ENCODE peak calls at places on chromosome 9, in four cellular contexts. One of them, this sample, is unnamed.

GRCh38 chr9:95981741-95982390 is 106.4 kb downstream of the ERCC6L2 start:
- DNase-seq in GM23248: no peak
- DNase-seq in aorta: no peak
- DNase-seq in NCI-H1436 treated with DMSO at 0.1 percent for 48 hours: peak
- DNase-seq in this sample: peak

GRCh38 chr9:126661521-126662251 is 48.0 kb downstream of the LMX1B start:
- DNase-seq in NCI-H1436 treated with DMSO at 0.1 percent for 48 hours: no peak
- DNase-seq in aorta: no peak
- DNase-seq in GM23248: peak
- DNase-seq in this sample: peak

GRCh38 chr9:22863106-22863505 is 416.5 kb downstream of the DMRTA1 start:
- DNase-seq in NCI-H1436 treated with DMSO at 0.1 percent for 48 hours: no peak
- DNase-seq in aorta: no peak
- DNase-seq in GM23248: no peak
- DNase-seq in this sample: no peak

GRCh38 chr9:122777935-122778671 is 10.6 kb upstream of the OR5C1 start:
- DNase-seq in NCI-H1436 treated with DMSO at 0.1 percent for 48 hours: no peak
- DNase-seq in aorta: no peak
- DNase-seq in GM23248: peak
- DNase-seq in this sample: no peak

GRCh38 chr9:120944434-120945125 is 18.0 kb upstream of the TRAF1 start:
- DNase-seq in aorta: no peak
- DNase-seq in NCI-H1436 treated with DMSO at 0.1 percent for 48 hours: no peak
- DNase-seq in GM23248: no peak
- DNase-seq in this sample: no peak

GRCh38 chr9:114822708-114823107 is 16.9 kb upstream of the TNFSF15 start:
- DNase-seq in aorta: no peak
- DNase-seq in NCI-H1436 treated with DMSO at 0.1 percent for 48 hours: no peak
- DNase-seq in GM23248: no peak
- DNase-seq in this sample: no peak

GRCh38 chr9:69370430-69370829 is 45.4 kb downstream of the ENTREP1 start:
- DNase-seq in GM23248: no peak
- DNase-seq in aorta: no peak
- DNase-seq in NCI-H1436 treated with DMSO at 0.1 percent for 48 hours: no peak
- DNase-seq in this sample: no peak

GRCh38 chr9:95389373-95389772 is 71.9 kb upstream of the FANCC start:
- DNase-seq in NCI-H1436 treated with DMSO at 0.1 percent for 48 hours: no peak
- DNase-seq in aorta: no peak
- DNase-seq in GM23248: no peak
- DNase-seq in this sample: no peak

GRCh38 chr9:98364042-98364441 is 108.6 kb upstream of the TBC1D2 start:
- DNase-seq in aorta: no peak
- DNase-seq in GM23248: no peak
- DNase-seq in NCI-H1436 treated with DMSO at 0.1 percent for 48 hours: no peak
- DNase-seq in this sample: no peak

GRCh38 chr9:124852121-124852828 is 985 bp upstream of the WDR38 start:
- DNase-seq in GM23248: no peak
- DNase-seq in NCI-H1436 treated with DMSO at 0.1 percent for 48 hours: no peak
- DNase-seq in aorta: no peak
- DNase-seq in this sample: no peak

GRCh38 chr9:106697799-106698591 is 165.0 kb upstream of the ZNF462 start:
- DNase-seq in aorta: peak
- DNase-seq in NCI-H1436 treated with DMSO at 0.1 percent for 48 hours: peak
- DNase-seq in GM23248: peak
- DNase-seq in this sample: peak

GRCh38 chr9:125683486-125683885 is 23.5 kb downstream of the MAPKAP1 start:
- DNase-seq in NCI-H1436 treated with DMSO at 0.1 percent for 48 hours: no peak
- DNase-seq in GM23248: peak
- DNase-seq in aorta: no peak
- DNase-seq in this sample: no peak

GRCh38 chr9:91935805-91936204 is 14.2 kb downstream of the ROR2 start:
- DNase-seq in aorta: no peak
- DNase-seq in GM23248: no peak
- DNase-seq in NCI-H1436 treated with DMSO at 0.1 percent for 48 hours: no peak
- DNase-seq in this sample: no peak

GRCh38 chr9:116152390-116152789 is 1.2 kb upstream of the PAPPA start:
- DNase-seq in GM23248: peak
- DNase-seq in aorta: no peak
- DNase-seq in NCI-H1436 treated with DMSO at 0.1 percent for 48 hours: no peak
- DNase-seq in this sample: peak

GRCh38 chr9:121604242-121604641 is 47.2 kb upstream of the DAB2IP start:
- DNase-seq in NCI-H1436 treated with DMSO at 0.1 percent for 48 hours: no peak
- DNase-seq in aorta: peak
- DNase-seq in GM23248: no peak
- DNase-seq in this sample: no peak

GRCh38 chr9:127742435-127743088 is 7.5 kb upstream of the TOR2A start:
- DNase-seq in NCI-H1436 treated with DMSO at 0.1 percent for 48 hours: peak
- DNase-seq in aorta: no peak
- DNase-seq in GM23248: peak
- DNase-seq in this sample: peak

GRCh38 chr9:124209279-124209678 is 48.5 kb upstream of the NEK6 start:
- DNase-seq in GM23248: no peak
- DNase-seq in aorta: peak
- DNase-seq in NCI-H1436 treated with DMSO at 0.1 percent for 48 hours: no peak
- DNase-seq in this sample: no peak

GRCh38 chr9:35906923-35907699 is 1.1 kb downstream of the HRCT1 start:
- DNase-seq in GM23248: peak
- DNase-seq in NCI-H1436 treated with DMSO at 0.1 percent for 48 hours: no peak
- DNase-seq in aorta: peak
- DNase-seq in this sample: peak

GRCh38 chr9:97527626-97528528 is 26.4 kb downstream of the TMOD1 start:
- DNase-seq in GM23248: no peak
- DNase-seq in NCI-H1436 treated with DMSO at 0.1 percent for 48 hours: no peak
- DNase-seq in aorta: no peak
- DNase-seq in this sample: no peak

This sample was measured in A673.